ENCODE peak calls at places on chromosomes 11 and 22, in four cellular contexts. I is HuH-7; Z is kidney tubule cell; B is activated naive CD4-positive, alpha-beta T cell treated with anti-CD3 and anti-CD28 coated beads, Interleukin-2, amount 50 U/mL, for 16 hours. H is an unnamed sample.
A peak's percentile ranks its signal among the peaks of the same experiment; 100 is the strongest.

GRCh38 chr11:43327987-43328386 is 16.2 kb downstream of the API5 start:
- DNase-seq in I (no peak), Z (peak; percentile 86), B (no peak), H (no peak)

GRCh38 chr11:132024587-132025295 is 654.3 kb downstream of the NTM start:
- DNase-seq in I (no peak), Z (peak; percentile 95), B (no peak), H (no peak)

GRCh38 chr22:22912722-22913253 is 25.2 kb downstream of the IGLL5 start:
- DNase-seq in I (no peak), Z (no peak), B (no peak), H (no peak)

GRCh38 chr22:39745789-39746188 is 147.8 kb downstream of the ENTHD1 start:
- DNase-seq in I (no peak), Z (no peak), B (no peak), H (no peak)

GRCh38 chr11:797300-798092 is 585 bp downstream of the SLC25A22 start:
- DNase-seq in I (peak; percentile 84), Z (peak; percentile 77), B (peak; percentile 78), H (peak; percentile 71)

GRCh38 chr11:44241851-44242250 is 68.1 kb downstream of the ALX4 start:
- DNase-seq in I (no peak), Z (no peak), B (no peak), H (no peak)

GRCh38 chr11:43130616-43131015 is 181.2 kb upstream of the API5 start:
- DNase-seq in I (no peak), Z (no peak), B (no peak), H (no peak)

GRCh38 chr11:100404907-100405306 is 282.2 kb upstream of the ARHGAP42 start:
- DNase-seq in I (no peak), Z (no peak), B (no peak), H (no peak)

GRCh38 chr11:1746516-1746931 is 3.9 kb downstream of the IFITM10 start:
- DNase-seq in I (no peak), Z (no peak), B (no peak), H (no peak)

GRCh38 chr11:19864141-19865120 is 151.8 kb downstream of the NAV2 start:
- DNase-seq in I (peak; percentile 8), Z (peak; percentile 10), B (no peak), H (no peak)

GRCh38 chr11:77710358-77710757 is 72.8 kb upstream of the CLNS1A start:
- DNase-seq in I (no peak), Z (peak; percentile 32), B (no peak), H (no peak)

GRCh38 chr11:47573321-47573720 is 5.4 kb downstream of the KBTBD4 start:
- DNase-seq in I (no peak), Z (no peak), B (no peak), H (no peak)

GRCh38 chr11:100849009-100849913 is 162.2 kb downstream of the ARHGAP42 start:
- DNase-seq in I (no peak), Z (no peak), B (no peak), H (no peak)

GRCh38 chr11:120054753-120055045 is 83.2 kb downstream of the TRIM29 start:
- DNase-seq in I (no peak), Z (no peak), B (no peak), H (no peak)

GRCh38 chr11:12282676-12283075 is 94.7 kb upstream of the PARVA start:
- DNase-seq in I (no peak), Z (no peak), B (no peak), H (no peak)

GRCh38 chr11:127058524-127058923 is 58.0 kb upstream of the KIRREL3 start:
- DNase-seq in I (no peak), Z (no peak), B (no peak), H (no peak)

GRCh38 chr11:86627776-86628455 is 44.5 kb downstream of the ME3 start:
- DNase-seq in I (no peak), Z (no peak), B (no peak), H (no peak)